ENCODE peak calls at places on chromosomes 1 and 21, in nine cellular contexts. H is prostate gland, S is keratinocyte, N is lower lobe of right lung, Z is right cardiac atrium, A is GM06990, G is body of pancreas, U is pancreas, P is SJSA1. X is an unnamed sample.

GRCh38 chr21:46599251-46599572 is 5.7 kb downstream of the S100B start:
- DNase-seq in H (no peak), S (no peak), N (no peak), Z (no peak), A (no peak), G (no peak), U (no peak), P (peak), X (no peak)

GRCh38 chr1:10569531-10569930 is 94.8 kb downstream of the PEX14 start:
- DNase-seq in H (no peak), S (no peak), N (no peak), Z (no peak), A (no peak), G (no peak), U (no peak), P (no peak), X (no peak)

GRCh38 chr1:9101510-9102146 is 27.3 kb downstream of the GPR157 start:
- DNase-seq in H (peak), S (no peak), N (no peak), Z (no peak), A (no peak), G (no peak), U (no peak), P (peak), X (peak)

GRCh38 chr1:6691507-6691906 is 10.1 kb downstream of the DNAJC11 start:
- DNase-seq in H (no peak), S (no peak), N (no peak), Z (no peak), A (no peak), G (no peak), U (no peak), P (no peak), X (no peak)

GRCh38 chr1:67201891-67202290 is 35.6 kb downstream of the IL23R start:
- DNase-seq in H (no peak), S (no peak), N (no peak), Z (no peak), A (no peak), G (no peak), U (no peak), P (no peak), X (peak)

GRCh38 chr1:102186541-102186940 is 189.8 kb upstream of the OLFM3 start:
- DNase-seq in H (no peak), S (no peak), N (no peak), Z (no peak), A (no peak), G (no peak), U (no peak), P (no peak), X (no peak)

GRCh38 chr1:27992271-27992670 is 32.5 kb downstream of the XKR8 start:
- DNase-seq in H (no peak), S (no peak), N (peak), Z (no peak), A (no peak), G (no peak), U (no peak), P (no peak), X (no peak)

GRCh38 chr1:192183788-192184187 is 25.5 kb downstream of the RGS18 start:
- DNase-seq in H (no peak), S (no peak), N (no peak), Z (no peak), A (no peak), G (no peak), U (no peak), P (no peak), X (no peak)

GRCh38 chr1:91754348-91754747 is 131.6 kb downstream of the TGFBR3 start:
- DNase-seq in H (no peak), S (no peak), N (no peak), Z (no peak), A (no peak), G (no peak), U (no peak), P (peak), X (peak)

GRCh38 chr1:8987881-8988617 is 38.2 kb downstream of the SLC2A7 start:
- DNase-seq in H (peak), S (no peak), N (peak), Z (peak), A (peak), G (peak), U (no peak), P (peak), X (no peak)

GRCh38 chr1:55474168-55474786 is 259.1 kb upstream of the USP24 start:
- DNase-seq in H (no peak), S (no peak), N (no peak), Z (no peak), A (no peak), G (no peak), U (no peak), P (no peak), X (peak)

GRCh38 chr1:60615661-60616060 is 466.7 kb upstream of the NFIA start:
- DNase-seq in H (no peak), S (no peak), N (no peak), Z (no peak), A (no peak), G (no peak), U (no peak), P (no peak), X (no peak)

GRCh38 chr1:7698666-7699065 is 72.4 kb upstream of the VAMP3 start:
- DNase-seq in H (no peak), S (no peak), N (no peak), Z (no peak), A (no peak), G (no peak), U (no peak), P (no peak), X (peak)

GRCh38 chr1:29121516-29121937 is 2.2 kb downstream of the TMEM200B start:
- DNase-seq in H (no peak), S (no peak), N (no peak), Z (peak), A (no peak), G (no peak), U (peak), P (no peak), X (no peak)

GRCh38 chr1:15176898-15177665 is 23.5 kb downstream of the TMEM51 start:
- DNase-seq in H (no peak), S (no peak), N (no peak), Z (no peak), A (no peak), G (no peak), U (no peak), P (no peak), X (no peak)

GRCh38 chr1:98704474-98704873 is 43.0 kb downstream of the SNX7 start:
- DNase-seq in H (no peak), S (no peak), N (no peak), Z (no peak), A (no peak), G (no peak), U (no peak), P (no peak), X (no peak)

GRCh38 chr1:19799877-19800804 is at the start of gene TMCO4:
- DNase-seq in H (peak), S (no peak), N (peak), Z (peak), A (peak), G (peak), U (peak), P (peak), X (peak)

GRCh38 chr21:34994646-34995631 is 54.2 kb downstream of the RUNX1 start:
- DNase-seq in H (no peak), S (no peak), N (peak), Z (peak), A (no peak), G (no peak), U (no peak), P (no peak), X (no peak)

GRCh38 chr1:147757015-147757990 is 3.1 kb downstream of the GJA5 start:
- DNase-seq in H (peak), S (peak), N (peak), Z (no peak), A (no peak), G (no peak), U (no peak), P (no peak), X (peak)

GRCh38 chr1:228308085-228308601 is 98.5 kb downstream of the TRIM11 start:
- DNase-seq in H (no peak), S (no peak), N (peak), Z (peak), A (no peak), G (no peak), U (no peak), P (no peak), X (no peak)

GRCh38 chr1:35031103-35031452 is 667 bp downstream of the ZMYM6 start:
- DNase-seq in H (peak), S (no peak), N (no peak), Z (no peak), A (peak), G (peak), U (no peak), P (no peak), X (peak)

GRCh38 chr1:203025721-203026665 is at the start of gene PPFIA4:
- DNase-seq in H (peak), S (no peak), N (peak), Z (peak), A (peak), G (peak), U (peak), P (peak), X (peak)
- H3K4me3 ChIP-seq in H (peak), S (peak), N (peak), Z (peak), A (peak), G (no peak), U (peak), P (peak), X (peak)

GRCh38 chr21:29193907-29194306 is 63.5 kb downstream of the MAP3K7CL start:
- DNase-seq in H (no peak), S (no peak), N (no peak), Z (no peak), A (no peak), G (no peak), U (no peak), P (no peak), X (no peak)

GRCh38 chr21:29196021-29196663 is 65.7 kb downstream of the MAP3K7CL start:
- DNase-seq in H (no peak), S (peak), N (peak), Z (no peak), A (peak), G (peak), U (no peak), P (peak), X (peak)

GRCh38 chr21:29194342-29194741 is 63.9 kb downstream of the MAP3K7CL start:
- DNase-seq in H (no peak), S (no peak), N (no peak), Z (no peak), A (no peak), G (no peak), U (no peak), P (no peak), X (no peak)

GRCh38 chr21:29194847-29195246 is 64.4 kb downstream of the MAP3K7CL start:
- DNase-seq in H (no peak), S (no peak), N (no peak), Z (no peak), A (no peak), G (no peak), U (no peak), P (peak), X (no peak)

DNA sequence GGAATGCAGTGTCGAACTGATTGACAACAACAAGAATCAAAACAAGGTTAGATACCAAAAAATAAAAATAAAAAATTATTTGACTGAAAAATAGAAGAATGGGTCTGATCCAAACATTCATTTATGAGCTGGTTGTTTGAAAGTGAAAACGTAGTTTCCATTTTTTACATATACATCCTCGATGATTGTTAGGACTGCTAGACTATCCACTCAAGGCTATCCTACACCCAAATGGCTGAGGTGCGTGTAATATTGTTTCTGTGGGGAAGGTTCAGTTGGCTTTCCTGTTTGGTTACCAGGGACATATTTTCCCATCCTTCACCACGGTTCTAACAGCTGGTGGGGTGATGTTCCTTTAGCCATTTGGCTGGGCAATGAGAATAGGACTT is 66.2 kb downstream of the MAP3K7CL start:
- DNase-seq in H (no peak), S (no peak), N (no peak), Z (no peak), A (no peak), G (no peak), U (no peak), P (no peak), X (no peak)
- H3K4me3 ChIP-seq in H (no peak), S (no peak), N (peak), Z (peak), A (peak), G (no peak), U (no peak), P (peak), X (no peak)

GRCh38 chr1:214552174-214552608 is 789 bp upstream of the PTPN14 start:
- DNase-seq in H (peak), S (no peak), N (peak), Z (peak), A (no peak), G (peak), U (peak), P (peak), X (peak)

GRCh38 chr1:214551052-214551435 is 358 bp downstream of the PTPN14 start:
- DNase-seq in H (peak), S (no peak), N (peak), Z (peak), A (no peak), G (peak), U (peak), P (no peak), X (no peak)

GRCh38 chr1:214550339-214551051 is 907 bp downstream of the PTPN14 start:
- DNase-seq in H (no peak), S (no peak), N (no peak), Z (no peak), A (no peak), G (no peak), U (peak), P (peak), X (no peak)

GRCh38 chr1:214551436-214552173 is at the start of gene PTPN14:
- DNase-seq in H (peak), S (no peak), N (peak), Z (peak), A (no peak), G (peak), U (peak), P (peak), X (peak)

GRCh38 chr1:214553142-214553710 is 1.8 kb upstream of the PTPN14 start:
- DNase-seq in H (no peak), S (no peak), N (no peak), Z (no peak), A (no peak), G (no peak), U (no peak), P (no peak), X (no peak)
- H3K4me3 ChIP-seq in H (no peak), S (no peak), N (no peak), Z (no peak), A (no peak), G (no peak), U (no peak), P (no peak), X (no peak)

GRCh38 chr1:235325139-235325538 is 2.8 kb downstream of the ARID4B start:
- DNase-seq in H (no peak), S (no peak), N (no peak), Z (no peak), A (peak), G (no peak), U (no peak), P (no peak), X (no peak)
- H3K4me3 ChIP-seq in H (no peak), S (no peak), N (peak), Z (no peak), A (peak), G (no peak), U (no peak), P (no peak), X (peak)

GRCh38 chr1:51989582-51990477 is 670 bp downstream of the RAB3B start:
- DNase-seq in H (no peak), S (no peak), N (no peak), Z (peak), A (no peak), G (no peak), U (peak), P (no peak), X (no peak)
- H3K4me3 ChIP-seq in H (peak), S (peak), N (peak), Z (peak), A (peak), G (peak), U (peak), P (peak), X (peak)

GRCh38 chr1:93702102-93702827 is 20.6 kb upstream of the BCAR3 start:
- DNase-seq in H (no peak), S (no peak), N (no peak), Z (peak), A (peak), G (no peak), U (no peak), P (peak), X (peak)
- H3K4me3 ChIP-seq in H (no peak), S (no peak), N (no peak), Z (no peak), A (no peak), G (no peak), U (no peak), P (no peak), X (no peak)

GRCh38 chr1:164605254-164606091 is 46.5 kb downstream of the PBX1 start:
- DNase-seq in H (no peak), S (no peak), N (no peak), Z (no peak), A (no peak), G (no peak), U (no peak), P (no peak), X (no peak)
- H3K4me3 ChIP-seq in H (no peak), S (no peak), N (no peak), Z (no peak), A (no peak), G (no peak), U (no peak), P (no peak), X (no peak)